ENCODE peak calls at places on chromosome 7, in five cellular contexts. M is H1, U is right lobe of liver, V is uterus, R is A549. H is an unnamed sample.

GRCh38 chr7:24328050-24328449 is 44.1 kb downstream of the NPY start:
- DNase-seq in M (no peak), V (no peak), R (no peak), U (no peak), H (no peak)

GRCh38 chr7:43108255-43109011 is 4.0 kb upstream of the HECW1 start:
- DNase-seq in U (peak; percentile 64), R (peak; percentile 58), V (no peak), M (no peak), H (no peak)

GRCh38 chr7:130938661-130939060 is 204.7 kb upstream of the KLF14 start:
- DNase-seq in U (no peak), V (no peak), R (no peak), M (no peak), H (no peak)

GRCh38 chr7:27575647-27576046 is 87.0 kb downstream of the HIBADH start:
- DNase-seq in R (no peak), M (no peak), U (no peak), V (no peak), H (no peak)

GRCh38 chr7:154431045-154431444 is 378.8 kb downstream of the DPP6 start:
- DNase-seq in R (no peak), M (no peak), V (no peak), U (no peak), H (no peak)

GRCh38 chr7:52211930-52212329 is 823.5 kb upstream of the POM121L12 start:
- DNase-seq in R (no peak), U (no peak), M (no peak), V (no peak), H (no peak)

GRCh38 chr7:1446611-1447032 is 12.6 kb downstream of the MICALL2 start:
- DNase-seq in M (no peak), R (no peak), V (no peak), U (no peak), H (no peak)

GRCh38 chr7:33743594-33743993 is 161.7 kb upstream of the BMPER start:
- DNase-seq in M (no peak), U (no peak), V (no peak), R (no peak), H (no peak)

GRCh38 chr7:134622303-134622995 is 24.2 kb upstream of the BPGM start:
- DNase-seq in V (no peak), U (no peak), R (no peak), M (no peak), H (no peak)

GRCh38 chr7:135492151-135492550 is 17.8 kb downstream of the CNOT4 start:
- DNase-seq in M (no peak), V (no peak), U (no peak), R (no peak), H (no peak)

GRCh38 chr7:28409716-28410627 is 2.3 kb upstream of the CREB5 start:
- DNase-seq in U (peak; percentile 35), M (no peak), V (peak; percentile 62), R (peak; percentile 17), H (no peak)

GRCh38 chr7:151060416-151061234 is 1.2 kb downstream of the SLC4A2 start:
- DNase-seq in U (peak; percentile 54), V (peak; percentile 47), M (no peak), R (peak; percentile 79), H (no peak)

DNA sequence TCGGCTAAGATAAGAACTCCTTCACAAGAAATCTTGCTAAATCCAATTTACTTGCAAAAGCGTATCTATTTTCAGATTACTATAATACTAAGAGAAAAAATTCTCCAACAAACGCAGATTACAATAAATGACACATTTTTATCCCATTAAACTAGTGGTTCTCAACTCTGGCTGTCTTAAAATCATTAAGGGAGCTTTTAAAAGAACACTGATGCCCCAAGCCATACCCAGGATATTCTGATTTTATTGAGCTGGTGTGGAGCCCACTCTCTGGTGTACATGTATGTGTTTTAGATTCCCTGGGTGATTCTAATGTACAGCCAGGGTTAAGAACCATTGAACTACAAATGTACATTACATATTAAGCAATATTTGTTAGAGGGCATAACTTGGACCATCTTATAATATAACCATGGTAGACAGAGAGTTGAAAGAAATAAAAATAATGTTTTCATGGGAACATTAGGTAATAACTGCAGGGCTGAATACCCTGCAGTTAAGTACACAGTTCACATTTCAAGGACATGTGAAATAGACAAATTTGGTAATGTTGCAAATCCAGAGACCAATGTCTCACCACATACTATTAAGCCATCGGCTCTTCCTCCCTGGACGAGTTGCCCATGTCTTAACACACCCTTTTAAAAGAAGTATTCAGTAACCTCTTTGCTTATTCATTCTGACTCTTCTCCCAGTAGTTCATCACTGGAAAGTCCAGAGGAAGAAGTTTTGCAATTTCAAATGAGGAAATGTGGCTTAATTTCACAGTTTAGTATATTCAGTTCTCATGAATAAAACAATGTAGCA is 6.2 kb downstream of the GSAP start:
- DNase-seq in R (no peak), V (no peak), U (no peak), M (no peak), H (no peak)
- H3K27ac ChIP-seq in R (peak overlapping the region; percentile 96), V (no peak overlapping the region), U (peak overlapping the region; percentile 68), M (no peak overlapping the region), H (no peak overlapping the region)

GRCh38 chr7:22561356-22561755 is 61.4 kb upstream of the STEAP1B start:
- DNase-seq in U (no peak), V (peak; percentile 68), R (peak; percentile 55), M (peak; percentile 75), H (peak; percentile 93)
- TF ChIP-seq POLR2A in U (no peak), V (no peak), R (no peak), M (peak; percentile 46), H (no peak)

GRCh38 chr7:76342222-76342621 is 16.6 kb downstream of the YWHAG start:
- DNase-seq in M (no peak), R (no peak), U (no peak), V (no peak), H (no peak)

GRCh38 chr7:76337147-76337546 is 21.6 kb downstream of the YWHAG start:
- DNase-seq in V (no peak), U (no peak), M (no peak), R (no peak), H (no peak)

GRCh38 chr7:76340617-76341131 is 18.1 kb downstream of the YWHAG start:
- DNase-seq in M (no peak), R (no peak), V (no peak), U (no peak), H (no peak)

GRCh38 chr7:76336094-76336493 is 22.7 kb downstream of the YWHAG start:
- DNase-seq in R (no peak), U (no peak), V (no peak), M (no peak), H (no peak)

GRCh38 chr7:76338298-76339084 is 20.3 kb downstream of the YWHAG start:
- DNase-seq in M (no peak), V (no peak), R (no peak), U (no peak), H (no peak)
- H3K27ac ChIP-seq in M (no peak overlapping the region), V (no peak overlapping the region), R (peak overlapping the region; percentile 29), U (no peak overlapping the region), H (no peak overlapping the region)

DNA sequence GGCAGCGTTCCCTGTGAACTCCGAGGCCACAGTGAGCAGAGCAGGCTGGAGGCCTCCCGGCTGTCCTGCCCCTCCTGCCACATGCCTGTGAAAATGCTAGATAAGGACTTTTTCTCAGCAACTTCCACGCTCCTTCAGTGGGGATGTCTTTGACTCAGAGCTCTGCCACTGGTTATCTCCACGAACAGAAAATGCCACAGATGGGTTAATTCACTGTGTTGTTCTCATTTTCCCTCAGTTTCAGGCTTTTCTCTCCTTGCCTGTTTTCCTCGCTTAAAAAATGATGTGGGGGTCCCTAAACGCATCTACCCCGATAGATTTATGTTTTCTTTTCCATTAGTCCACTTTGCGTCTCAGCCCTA is 51.3 kb downstream of the IKZF1 start:
- DNase-seq in R (no peak), V (no peak), M (no peak), U (no peak), H (no peak)
- TF ChIP-seq POLR2A in R (no peak), V (no peak), M (no peak), U (no peak), H (no peak)

DNA sequence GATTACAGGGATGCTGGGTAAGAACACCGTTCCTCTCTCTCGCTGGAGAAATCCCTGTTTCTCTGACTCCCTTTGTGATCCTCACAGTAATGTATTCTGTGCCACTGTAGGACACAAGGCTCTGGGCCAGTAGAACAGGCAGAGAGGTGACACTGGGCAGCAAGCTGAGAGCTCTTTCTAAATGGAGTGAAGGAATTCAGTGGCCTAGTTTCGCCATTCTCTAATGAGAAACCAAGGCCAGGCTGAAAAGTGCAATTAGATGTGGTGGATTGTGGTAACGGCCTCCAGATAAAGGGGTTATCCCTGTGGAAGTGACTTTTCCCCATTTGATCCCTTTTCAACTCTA is 12.8 kb downstream of the KCTD7 start:
- DNase-seq in U (no peak), M (no peak), V (no peak), R (no peak), H (no peak)
- H3K27ac ChIP-seq in U (no peak overlapping the region), M (no peak overlapping the region), V (no peak overlapping the region), R (no peak overlapping the region), H (no peak overlapping the region)